ENCODE peak calls at places on chromosome 12, in four cellular contexts. E is CD8-positive, alpha-beta T cell; U is left ventricle myocardium inferior; L is breast epithelium. C is an unnamed sample. For H3K27me3, the result is how much of the 10 kb centered on the place peaks cover.

GRCh38 chr12:31238764-31239387 is 87.1 kb downstream of the SINHCAF start:
- DNase-seq in E (peak), U (peak), L (peak), C (peak)

GRCh38 chr12:32312049-32312670 is 87.2 kb upstream of the FGD4 start:
- DNase-seq in L (no peak), U (no peak), E (no peak), C (no peak)

GRCh38 chr12:103647267-103647666 is 60.2 kb downstream of the STAB2 start:
- DNase-seq in L (no peak), E (no peak), U (no peak), C (no peak)

GRCh38 chr12:19833775-19834501 is 394.6 kb downstream of the AEBP2 start:
- DNase-seq in L (no peak), U (no peak), E (no peak), C (no peak)

GRCh38 chr12:77153706-77154105 is 88.3 kb upstream of the E2F7 start:
- DNase-seq in U (no peak), E (no peak), L (no peak), C (no peak)

GRCh38 chr12:107351716-107352115 is 258.4 kb upstream of the CRY1 start:
- DNase-seq in U (no peak), E (no peak), L (no peak), C (no peak)

GRCh38 chr12:50088577-50089335 is 3.6 kb downstream of the SMARCD1 start:
- DNase-seq in E (peak), U (no peak), L (no peak), C (peak)

GRCh38 chr12:58967551-58967950 is 47.2 kb upstream of the LRIG3 start:
- DNase-seq in U (no peak), L (no peak), E (no peak), C (no peak)

GRCh38 chr12:26621932-26622331 is 211.1 kb downstream of the ITPR2 start:
- DNase-seq in E (no peak), U (no peak), L (no peak), C (no peak)

GRCh38 chr12:27821259-27821973 is 41.4 kb upstream of the MANSC4 start:
- DNase-seq in L (no peak), U (no peak), E (peak), C (no peak)
- H3K27ac ChIP-seq in L (no peak), U (no peak), E (no peak), C (no peak)

GRCh38 chr12:100718212-100718611 is 76.4 kb upstream of the ANO4 start:
- DNase-seq in E (no peak), L (no peak), U (no peak), C (no peak)

GRCh38 chr12:100721193-100721592 is 73.4 kb upstream of the ANO4 start:
- DNase-seq in E (no peak), U (no peak), L (no peak), C (no peak)

GRCh38 chr12:100717733-100718067 is 76.9 kb upstream of the ANO4 start:
- DNase-seq in L (no peak), E (no peak), U (no peak), C (no peak)

GRCh38 chr12:100716949-100717732 is 77.4 kb upstream of the ANO4 start:
- DNase-seq in L (no peak), E (no peak), U (no peak), C (no peak)

GRCh38 chr12:100720016-100720654 is 74.4 kb upstream of the ANO4 start:
- DNase-seq in E (no peak), U (no peak), L (no peak), C (no peak)
- TF ChIP-seq CTCF in E (no peak), U (no peak), L (no peak), C (no peak)

DNA sequence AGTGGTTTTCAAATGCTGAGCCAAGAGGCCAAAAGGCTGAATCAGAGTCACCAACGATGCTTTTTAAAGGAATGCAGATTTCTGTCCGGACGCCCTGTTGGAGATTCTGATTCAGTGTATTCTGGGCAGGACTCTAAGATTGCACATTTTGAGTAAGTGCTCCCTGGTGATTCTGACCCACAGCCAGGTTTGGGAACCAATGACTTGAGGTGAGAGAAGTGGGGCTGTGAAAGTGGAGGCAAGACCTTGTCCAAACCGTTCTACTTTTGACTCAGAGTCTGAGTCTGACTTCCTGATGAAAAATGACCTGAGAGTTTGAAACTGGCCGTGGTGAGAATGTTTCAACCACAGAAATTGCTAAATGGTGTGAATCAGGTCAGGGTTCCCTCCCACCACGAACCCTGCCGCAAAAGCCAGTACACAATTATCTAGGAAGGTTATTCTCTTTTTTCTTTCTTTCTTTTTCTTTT is 90.2 kb downstream of the NTN4 start:
- DNase-seq in L (no peak), U (no peak), E (no peak), C (no peak)
- H3K27me3 ChIP-seq in L (under half), U (under half), E (under half), C (under half)

DNA sequence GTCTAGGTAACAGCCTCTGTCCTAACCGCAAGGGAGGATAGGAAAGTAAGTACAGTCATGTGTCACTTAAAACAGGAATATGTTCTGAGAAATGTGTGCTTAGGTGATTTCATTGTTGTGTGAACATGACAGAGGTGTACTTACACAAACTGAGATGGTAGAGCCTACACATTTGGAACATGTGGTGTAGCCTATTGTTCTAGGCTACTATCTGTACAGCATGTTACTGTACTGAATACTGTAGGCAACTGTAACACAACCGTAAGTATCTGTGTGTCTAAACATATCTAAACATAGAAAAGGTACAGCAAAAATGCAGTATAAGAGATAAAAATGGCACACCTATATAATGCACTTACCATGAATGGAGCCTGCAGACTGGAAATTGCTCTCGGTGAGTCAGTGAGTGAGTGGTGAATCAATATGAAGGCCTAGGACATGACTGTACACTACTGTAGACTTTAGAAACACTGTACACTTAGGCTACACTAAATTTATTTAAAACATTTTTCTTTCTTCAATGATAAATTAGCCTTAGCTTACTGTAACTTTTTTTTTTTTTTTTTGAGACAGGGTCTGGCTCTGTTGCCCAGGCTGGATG is 13.2 kb upstream of the MDM2 start:
- DNase-seq in U (no peak), E (no peak), L (no peak), C (no peak)
- H3K27ac ChIP-seq in U (no peak), E (no peak), L (no peak), C (no peak)

DNA sequence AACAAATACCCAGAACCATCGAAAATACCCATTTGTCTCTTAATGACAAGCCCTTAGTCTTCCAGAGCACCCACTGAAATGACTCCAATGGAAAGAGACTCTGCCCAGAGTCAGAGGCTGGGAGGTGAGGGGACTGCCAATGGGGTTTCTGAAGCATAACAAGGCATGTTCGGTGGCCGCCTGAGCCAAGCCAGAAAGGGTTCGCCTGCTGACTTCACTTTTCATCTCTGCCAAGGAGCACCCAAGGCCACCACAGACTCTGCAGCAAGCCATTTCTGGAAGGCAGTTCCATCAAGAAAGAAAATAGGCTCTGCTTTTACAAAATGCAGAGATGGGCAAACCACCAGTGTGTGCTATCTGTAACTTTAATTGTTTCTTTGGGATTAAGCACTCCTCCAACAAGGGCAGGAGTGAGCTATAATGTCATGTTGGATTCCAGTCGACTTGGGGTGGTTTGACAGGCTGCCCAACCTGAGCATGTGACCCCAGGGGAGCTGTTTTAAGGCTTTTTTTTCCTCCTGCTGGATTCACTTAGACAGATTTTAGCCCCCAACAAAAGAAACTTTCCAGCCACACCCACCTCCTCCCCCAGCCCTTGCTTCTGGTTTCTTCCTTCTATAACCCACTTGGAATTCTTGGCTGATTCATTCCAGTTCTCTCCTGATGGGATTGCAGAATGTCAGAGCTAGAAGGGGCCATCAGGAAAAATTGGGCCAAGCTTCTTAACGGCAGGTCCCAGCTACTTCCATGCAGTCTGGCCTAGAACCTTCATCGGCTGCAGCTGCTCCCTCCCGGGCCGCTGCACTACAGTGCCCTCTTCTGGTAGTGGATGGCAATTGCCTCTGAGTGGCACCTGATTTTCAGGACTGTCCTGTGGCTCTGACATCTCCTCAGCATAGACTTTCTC is 24.1 kb downstream of the CKAP4 start:
- DNase-seq in U (peak), L (peak), E (peak), C (peak)
- TF ChIP-seq CTCF in U (peak), L (peak), E (peak), C (peak)

GRCh38 chr12:44875954-44876553 is at the start of gene NELL2:
- DNase-seq in E (peak), L (no peak), U (no peak), C (peak)

GRCh38 chr12:44876554-44877275 is 600 bp upstream of the NELL2 start:
- DNase-seq in E (peak), U (no peak), L (no peak), C (peak)

GRCh38 chr12:44875417-44875953 is 630 bp downstream of the NELL2 start:
- DNase-seq in U (no peak), E (no peak), L (no peak), C (no peak)

GRCh38 chr12:44873898-44874297 is 2.2 kb downstream of the NELL2 start:
- DNase-seq in L (no peak), E (no peak), U (no peak), C (no peak)

GRCh38 chr12:44874981-44875416 is 1.1 kb downstream of the NELL2 start:
- DNase-seq in E (no peak), L (no peak), U (no peak), C (peak)
- H3K27me3 ChIP-seq in E (under half), L (under half), U (half or more), C (under half)

GRCh38 chr12:111312016-111312415 is 56.9 kb downstream of the PHETA1 start:
- DNase-seq in U (no peak), L (no peak), E (no peak), C (no peak)
- H3K27ac ChIP-seq in U (no peak), L (no peak), E (no peak), C (no peak)

GRCh38 chr12:113019045-113019444 is 37.5 kb upstream of the DTX1 start:
- DNase-seq in L (no peak), U (no peak), E (no peak), C (no peak)
- TF ChIP-seq CTCF in L (no peak), U (no peak), E (no peak), C (no peak)

GRCh38 chr12:52686063-52686462 is 5.9 kb upstream of the KRT1 start:
- DNase-seq in L (peak), E (no peak), U (no peak), C (no peak)

GRCh38 chr12:52688481-52688880 is 8.3 kb upstream of the KRT1 start:
- DNase-seq in L (peak), E (no peak), U (no peak), C (no peak)

GRCh38 chr12:52687527-52688385 is 7.5 kb upstream of the KRT1 start:
- DNase-seq in L (peak), U (no peak), E (no peak), C (no peak)

GRCh38 chr12:52685406-52685890 is 5.2 kb upstream of the KRT1 start:
- DNase-seq in L (peak), E (no peak), U (no peak), C (no peak)

GRCh38 chr12:52686756-52687487 is 6.7 kb upstream of the KRT1 start:
- DNase-seq in L (peak), E (no peak), U (no peak), C (no peak)
- H3K27me3 ChIP-seq in L (under half), E (under half), U (half or more), C (under half)

GRCh38 chr12:4024701-4025419 is 151.7 kb upstream of the PARP11 start:
- DNase-seq in L (no peak), U (no peak), E (no peak), C (no peak)

GRCh38 chr12:4025420-4026358 is 152.5 kb upstream of the PARP11 start:
- DNase-seq in L (no peak), U (no peak), E (no peak), C (no peak)

GRCh38 chr12:4030938-4031702 is 157.9 kb upstream of the PARP11 start:
- DNase-seq in E (peak), L (peak), U (peak), C (peak)

GRCh38 chr12:4027412-4027811 is 154.2 kb upstream of the PARP11 start:
- DNase-seq in U (no peak), E (peak), L (no peak), C (peak)

GRCh38 chr12:4026476-4026875 is 153.3 kb upstream of the PARP11 start:
- DNase-seq in E (no peak), U (no peak), L (no peak), C (no peak)
- H3K27ac ChIP-seq in E (no peak), U (no peak), L (no peak), C (no peak)